ENCODE peak calls at places on chromosomes 5 and 9, in five cellular contexts. X is fibroblast of the aortic adventitia; I is activated CD4-positive, alpha-beta T cell treated with anti-CD3 and anti-CD28 coated beads, Interleukin-2, amount 50 U/mL, for 48 hours; L is Calu3; G is ovary. N is an unnamed sample.

GRCh38 chr9:135488013-135488330 is 8.4 kb downstream of the PPP1R26 start:
- DNase-seq in X (no peak), I (no peak), G (no peak), L (no peak), N (no peak)

GRCh38 chr5:24163091-24163490 is 481.7 kb downstream of the CDH10 start:
- DNase-seq in G (no peak), I (no peak), L (no peak), X (no peak), N (no peak)

GRCh38 chr5:151612689-151613427 is 21.7 kb upstream of the FAT2 start:
- DNase-seq in I (peak), L (peak), X (no peak), G (no peak), N (no peak)

GRCh38 chr9:83312543-83312942 is 225.7 kb downstream of the FRMD3 start:
- DNase-seq in G (no peak), X (no peak), I (no peak), L (no peak), N (no peak)

GRCh38 chr9:34343605-34344004 is 14.2 kb downstream of the NUDT2 start:
- DNase-seq in L (no peak), I (no peak), X (no peak), G (no peak), N (no peak)

GRCh38 chr9:27078685-27079084 is 30.3 kb upstream of the TEK start:
- DNase-seq in I (no peak), X (no peak), G (no peak), L (no peak), N (no peak)

GRCh38 chr9:73548201-73548600 is 396.5 kb downstream of the ANXA1 start:
- DNase-seq in G (no peak), X (no peak), L (no peak), I (no peak), N (no peak)

GRCh38 chr9:18255158-18255629 is 218.8 kb upstream of the ADAMTSL1 start:
- DNase-seq in I (peak), L (peak), X (peak), G (peak), N (peak)

GRCh38 chr5:131393498-131393968 is 129.7 kb downstream of the CDC42SE2 start:
- DNase-seq in I (no peak), L (no peak), X (peak), G (no peak), N (peak)

GRCh38 chr5:37495668-37496067 is 116.5 kb downstream of the WDR70 start:
- DNase-seq in G (no peak), X (peak), L (no peak), I (no peak), N (peak)

GRCh38 chr5:121967187-121967586 is 5.4 kb downstream of the SRFBP1 start:
- DNase-seq in L (no peak), X (peak), G (no peak), I (no peak), N (peak)

GRCh38 chr5:32332361-32332760 is 19.6 kb upstream of the MTMR12 start:
- DNase-seq in L (no peak), X (no peak), I (no peak), G (no peak), N (no peak)

GRCh38 chr5:37930350-37930749 is 90.5 kb upstream of the GDNF start:
- DNase-seq in G (no peak), X (no peak), I (no peak), L (no peak), N (no peak)

GRCh38 chr5:20972419-20972925 is 984.5 kb upstream of the CDH18 start:
- DNase-seq in X (peak), L (peak), I (no peak), G (peak), N (peak)

GRCh38 chr9:133995012-133995896 is 3.1 kb upstream of the VAV2 start:
- DNase-seq in G (no peak), L (peak), I (no peak), X (no peak), N (no peak)

GRCh38 chr5:87411586-87412416 is 929 bp downstream of the CCNH start:
- DNase-seq in X (peak), L (no peak), G (peak), I (peak), N (peak)

N was measured in fibroblast of gingiva.